ENCODE peak calls at places on chromosome 17, in eight cellular contexts. L is body of pancreas; S is cardiac fibroblast; F is fibroblast of the aortic adventitia; O is lower lobe of right lung; C is CD8-positive, alpha-beta memory T cell; Y is AG04449; W is Panc1. Q is an unnamed sample.

GRCh38 chr17:66548659-66549311 is 246.4 kb downstream of the PRKCA start:
- DNase-seq in S (no peak), C (no peak), O (no peak), L (no peak), Y (no peak), W (no peak), F (no peak), Q (peak)

GRCh38 chr17:13581925-13582324 is 19.8 kb downstream of the HS3ST3A1 start:
- DNase-seq in Y (no peak), L (no peak), S (peak), W (no peak), C (no peak), F (peak), O (no peak), Q (no peak)

GRCh38 chr17:7881655-7882054 is 6.9 kb upstream of the CHD3 start:
- DNase-seq in Y (no peak), L (peak), C (no peak), O (no peak), F (no peak), S (peak), W (no peak), Q (no peak)

GRCh38 chr17:29589524-29590260 is at the start of gene GIT1:
- DNase-seq in F (peak), S (peak), L (peak), C (peak), O (peak), W (no peak), Y (no peak), Q (peak)

GRCh38 chr17:72031219-72031906 is 89.5 kb upstream of the SOX9 start:
- DNase-seq in S (no peak), L (no peak), W (no peak), Y (no peak), C (no peak), O (no peak), F (no peak), Q (no peak)

GRCh38 chr17:35121315-35121714 is at the start of gene FNDC8:
- DNase-seq in C (no peak), S (no peak), O (no peak), W (no peak), F (no peak), Y (no peak), L (no peak), Q (no peak)

GRCh38 chr17:63358111-63358839 is 87.8 kb downstream of the CYB561 start:
- DNase-seq in W (no peak), Y (peak), S (peak), L (no peak), F (peak), C (no peak), O (no peak), Q (peak)

GRCh38 chr17:70108166-70108565 is 33.1 kb downstream of the KCNJ16 start:
- DNase-seq in F (no peak), O (no peak), L (no peak), C (no peak), Y (no peak), W (no peak), S (no peak), Q (no peak)

GRCh38 chr17:7460850-7461660 is 16.2 kb downstream of the CHRNB1 start:
- DNase-seq in Y (no peak), O (no peak), L (no peak), S (no peak), C (no peak), F (no peak), W (no peak), Q (no peak)

GRCh38 chr17:36720131-36720530 is 118.7 kb downstream of the MRM1 start:
- DNase-seq in S (no peak), Y (no peak), F (no peak), W (no peak), O (no peak), L (no peak), C (no peak), Q (no peak)

GRCh38 chr17:57459286-57459915 is 203.1 kb downstream of the MSI2 start:
- DNase-seq in C (no peak), F (peak), S (peak), Y (no peak), L (no peak), W (peak), O (no peak), Q (peak)

GRCh38 chr17:20085283-20085875 is 76.2 kb downstream of the SPECC1 start:
- DNase-seq in Y (no peak), F (peak), O (no peak), W (no peak), S (peak), L (no peak), C (no peak), Q (no peak)

GRCh38 chr17:61458491-61459433 is 6.5 kb downstream of the TBX4 start:
- DNase-seq in L (no peak), C (no peak), Y (no peak), O (no peak), S (no peak), W (no peak), F (no peak), Q (no peak)

GRCh38 chr17:76544916-76545365 is 5.1 kb downstream of the PRCD start:
- DNase-seq in W (no peak), O (no peak), L (no peak), S (no peak), C (no peak), Y (no peak), F (no peak), Q (no peak)

GRCh38 chr17:48011405-48012150 is 26.0 kb downstream of the COPZ2 start:
- DNase-seq in Y (no peak), W (peak), F (peak), S (peak), C (peak), O (no peak), L (peak), Q (peak)

GRCh38 chr17:8674344-8675305 is 44.1 kb upstream of the MYH10 start:
- DNase-seq in F (peak), S (peak), Y (no peak), W (no peak), C (no peak), L (peak), O (peak), Q (peak)

DNA sequence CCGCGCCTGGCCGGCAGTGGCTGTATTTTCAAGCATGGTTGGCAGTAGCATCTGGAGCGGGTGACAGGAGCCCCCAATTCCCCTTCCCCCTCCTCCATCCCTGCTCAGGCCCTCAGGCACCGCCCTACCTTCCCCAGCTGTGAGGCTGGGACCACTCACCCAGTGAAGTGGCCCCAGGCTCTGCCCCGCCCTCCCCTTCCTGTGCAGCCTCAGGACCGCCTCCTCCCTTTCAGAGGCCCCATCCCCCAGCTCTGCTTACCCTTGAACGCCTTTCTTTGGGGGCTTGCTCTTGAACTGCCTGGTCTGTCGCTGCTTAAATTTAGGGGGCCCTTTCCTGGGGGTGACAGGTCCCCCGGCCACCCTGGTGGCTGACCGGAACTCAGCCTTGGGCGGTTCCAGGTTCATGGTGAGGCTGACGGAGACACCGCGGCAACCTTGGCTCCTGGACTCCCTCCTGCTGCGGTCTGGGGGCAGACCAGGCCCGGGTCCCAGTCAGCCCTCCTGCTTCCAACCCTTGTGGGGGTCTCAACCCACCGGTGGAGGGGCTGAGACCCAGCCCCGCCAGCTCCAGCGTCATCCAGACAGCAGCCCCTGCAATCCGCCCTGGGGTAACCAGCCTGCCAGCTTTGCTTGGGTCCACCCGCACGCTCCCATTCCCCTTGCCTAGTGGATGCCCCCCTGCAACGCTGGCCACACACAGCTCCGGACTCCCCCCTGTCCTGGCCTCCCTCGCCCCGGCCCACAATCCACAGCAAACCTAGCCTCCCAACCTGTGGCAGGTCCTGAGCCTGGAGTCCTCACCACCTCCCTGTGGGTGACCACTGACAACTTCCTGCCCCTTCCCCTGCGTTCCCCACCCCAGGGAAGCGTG is 3.2 kb downstream of the PDE6G start:
- DNase-seq in S (no peak), L (no peak), W (no peak), O (no peak), F (no peak), C (no peak), Y (no peak), Q (no peak)
- H3K4me3 ChIP-seq in S (no peak), L (no peak), W (no peak), O (peak), F (no peak), C (no peak), Y (no peak), Q (no peak)

DNA sequence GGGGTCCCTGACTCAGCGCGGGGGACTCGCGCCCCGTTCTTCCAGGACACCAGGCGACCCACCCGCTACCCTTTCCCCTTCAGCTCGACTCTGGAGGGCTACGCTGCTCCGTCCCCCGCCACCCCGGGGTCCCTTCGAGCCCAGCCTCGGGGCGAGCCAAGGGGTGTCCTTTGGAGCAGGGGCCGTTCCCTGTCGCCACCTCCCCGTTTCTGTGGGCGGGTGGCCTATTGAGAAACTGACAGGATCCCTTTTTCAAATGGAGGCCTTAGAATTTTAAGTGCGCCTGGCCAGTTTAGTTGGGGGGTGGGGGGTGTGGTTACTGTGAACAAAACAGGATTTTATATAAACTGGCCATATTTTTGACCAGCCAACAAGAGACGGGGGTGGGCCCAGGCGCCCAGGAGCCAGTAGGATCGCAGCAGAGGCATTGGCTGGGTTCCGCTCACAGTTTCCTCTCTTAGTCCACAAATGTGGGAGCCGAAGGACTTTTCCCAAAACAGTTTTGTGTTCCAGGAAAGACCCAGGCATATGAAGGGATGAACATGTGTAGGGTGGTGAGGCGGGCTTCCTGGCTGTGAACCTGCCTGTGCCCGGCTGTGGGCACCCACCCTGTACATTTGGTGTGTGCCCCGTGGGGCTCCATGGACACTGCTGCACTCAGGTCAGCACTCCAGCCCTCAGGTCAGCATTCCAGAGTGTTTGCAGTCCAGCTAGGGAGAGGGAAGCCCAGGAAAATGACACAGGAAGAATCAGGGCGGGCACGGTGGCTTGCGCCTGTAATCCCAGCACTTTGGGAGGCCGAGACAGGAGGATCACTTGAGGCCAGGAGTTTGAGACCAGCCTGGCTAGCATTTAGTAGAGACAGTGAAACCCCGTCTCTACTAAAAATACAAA is 722 bp upstream of the TIMP2 start:
- DNase-seq in Y (no peak), S (peak), O (peak), C (no peak), W (no peak), F (peak), L (peak), Q (peak)
- H3K4me3 ChIP-seq in Y (peak), S (peak), O (peak), C (no peak), W (peak), F (peak), L (no peak), Q (peak)

DNA sequence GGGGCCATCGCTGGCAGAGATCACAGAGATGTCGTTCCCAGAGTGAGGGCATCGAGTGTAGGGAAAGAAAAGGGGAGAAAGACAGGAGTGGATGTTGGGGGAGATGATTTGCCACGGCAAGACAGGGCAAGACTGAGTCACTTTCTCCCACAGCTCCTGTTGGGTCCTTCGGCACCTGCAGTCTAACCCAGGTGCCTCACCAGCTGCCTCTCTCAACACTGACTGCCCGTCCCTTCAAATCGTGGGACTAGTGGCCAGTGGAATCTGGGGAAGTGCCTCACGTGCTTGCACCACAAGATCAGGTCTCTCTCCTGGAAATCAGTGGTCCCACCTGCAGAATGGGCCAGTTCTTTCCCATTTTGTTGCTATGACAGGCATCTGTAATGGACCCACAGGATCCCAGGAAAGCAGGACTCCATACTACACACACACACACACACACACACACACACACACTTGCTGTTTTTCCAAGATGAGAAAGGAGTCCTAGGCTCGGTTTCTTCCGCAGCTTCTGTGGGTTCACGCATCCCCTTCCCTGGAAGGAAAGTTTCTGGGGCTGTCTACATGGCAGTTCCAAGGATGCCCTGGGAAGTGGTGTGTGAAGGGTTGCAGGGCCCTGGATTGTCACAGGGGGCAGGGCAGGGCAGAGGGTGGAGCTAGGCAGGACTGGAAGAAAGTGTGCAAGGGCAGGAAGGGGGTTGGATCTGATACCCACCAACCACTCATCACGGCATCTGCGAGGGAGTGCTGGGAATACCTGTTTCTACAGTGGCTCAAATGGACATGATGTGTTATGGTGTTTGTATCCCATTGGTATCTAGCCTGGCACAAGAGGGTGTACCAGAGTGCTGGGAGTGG is 10.2 kb upstream of the CBX8 start:
- DNase-seq in C (no peak), W (no peak), F (no peak), L (no peak), S (no peak), Y (no peak), O (no peak), Q (no peak)
- H3K4me3 ChIP-seq in C (no peak), W (no peak), F (no peak), L (no peak), S (no peak), Y (no peak), O (no peak), Q (no peak)

GRCh38 chr17:80751460-80752368 is 207.1 kb downstream of the RPTOR start:
- DNase-seq in L (no peak), O (no peak), W (no peak), C (no peak), Y (no peak), F (peak), S (no peak), Q (peak)
- H3K4me3 ChIP-seq in L (no peak), O (no peak), W (no peak), C (no peak), Y (peak), F (no peak), S (no peak), Q (no peak)

DNA sequence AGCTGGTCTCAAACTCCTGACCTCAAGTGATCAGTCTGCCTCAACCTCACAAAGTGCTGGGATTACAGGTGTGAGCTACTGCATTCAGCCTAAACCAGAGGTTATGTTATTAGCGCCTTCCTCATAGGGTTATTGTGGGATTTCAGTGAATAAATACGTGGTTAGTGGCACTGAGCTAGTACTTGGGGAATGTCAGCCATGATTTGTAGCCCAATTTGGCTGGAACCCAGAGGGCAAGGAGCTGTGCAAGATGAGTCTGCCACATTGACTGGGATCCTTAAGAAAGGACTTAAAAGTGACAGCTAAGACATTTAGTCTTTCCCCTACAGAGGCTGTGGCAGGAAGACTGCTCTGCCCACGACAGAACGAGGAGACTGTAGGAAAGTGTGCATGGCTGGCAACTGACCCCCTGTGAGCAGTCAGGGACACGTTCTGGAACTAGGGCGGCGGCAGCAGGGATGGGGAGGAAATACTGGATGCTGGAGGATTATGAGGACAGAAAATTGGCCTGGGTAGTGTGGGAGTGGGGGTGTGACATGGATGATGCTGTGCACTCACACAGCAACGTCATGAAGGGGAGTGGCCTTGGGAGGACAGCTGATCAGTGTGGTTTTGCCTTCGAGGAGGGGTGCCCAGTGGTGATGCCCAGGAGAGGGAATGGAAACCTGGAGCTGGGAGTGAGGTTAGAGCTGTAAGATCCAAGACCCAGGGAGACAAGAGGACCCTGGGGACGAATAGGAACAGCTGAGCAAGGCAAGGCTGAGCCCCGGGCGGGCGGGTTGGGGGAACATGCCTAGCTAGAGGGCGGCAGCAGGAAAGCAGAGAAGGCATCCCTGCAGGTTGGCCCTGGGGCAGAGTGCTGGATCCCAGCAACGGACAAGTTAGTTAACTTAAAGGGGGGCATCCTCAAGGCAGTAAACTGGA is 14.5 kb downstream of the ATP5PD start:
- DNase-seq in S (peak), W (peak), L (peak), Y (no peak), C (peak), O (peak), F (peak), Q (peak)
- H3K4me3 ChIP-seq in S (peak), W (peak), L (no peak), Y (peak), C (peak), O (peak), F (peak), Q (peak)